ENCODE peak calls at places on chromosomes 6 and 20, in six cellular contexts. G is fibroblast of pulmonary artery, H is endothelial cell, U is nephron progenitor cell, B is chondrocyte, L is omental fat pad. E is an unnamed sample.

GRCh38 chr6:162488444-162488843 is 239.1 kb downstream of the PRKN start:
- DNase-seq in U (no peak), G (no peak), L (no peak), H (no peak), B (no peak), E (no peak)

GRCh38 chr6:170179925-170180324 is 111.0 kb downstream of the DLL1 start:
- DNase-seq in B (no peak), U (no peak), L (no peak), G (no peak), H (no peak), E (no peak)

GRCh38 chr20:25308671-25309394 is 60.9 kb downstream of the PYGB start:
- DNase-seq in B (peak; percentile 92), U (no peak), G (peak; percentile 52), L (no peak), H (no peak), E (peak; percentile 21)

GRCh38 chr20:57322476-57322875 is 7.1 kb upstream of the SPO11 start:
- DNase-seq in H (no peak), L (no peak), B (no peak), G (no peak), U (no peak), E (no peak)

GRCh38 chr6:148700047-148700712 is 46.6 kb upstream of the UST start:
- DNase-seq in H (no peak), G (peak; percentile 78), B (no peak), U (no peak), L (no peak), E (peak; percentile 62)

GRCh38 chr6:36691612-36692011 is 6.0 kb upstream of the RAB44 start:
- DNase-seq in L (no peak), B (no peak), G (no peak), H (no peak), U (no peak), E (no peak)

GRCh38 chr6:33018904-33019303 is 9.5 kb upstream of the HLA-DOA start:
- DNase-seq in L (no peak), G (peak; percentile 19), H (no peak), U (no peak), B (no peak), E (peak; percentile 63)

GRCh38 chr20:18638768-18639167 is 50.9 kb downstream of the DTD1 start:
- DNase-seq in B (no peak), U (no peak), H (no peak), G (no peak), L (no peak), E (no peak)

GRCh38 chr20:35340436-35340835 is 48.2 kb upstream of the FAM83C start:
- DNase-seq in B (no peak), L (no peak), H (no peak), G (no peak), U (no peak), E (no peak)

GRCh38 chr20:35344354-35344837 is 52.2 kb upstream of the FAM83C start:
- DNase-seq in H (no peak), G (peak; percentile 97), L (peak; percentile 36), U (no peak), B (no peak), E (no peak)

GRCh38 chr20:35345189-35345588 is 53.0 kb upstream of the FAM83C start:
- DNase-seq in U (no peak), H (no peak), L (no peak), G (no peak), B (no peak), E (no peak)

GRCh38 chr20:35341366-35342028 is 49.3 kb upstream of the FAM83C start:
- DNase-seq in H (no peak), L (no peak), G (no peak), U (no peak), B (no peak), E (no peak)

DNA sequence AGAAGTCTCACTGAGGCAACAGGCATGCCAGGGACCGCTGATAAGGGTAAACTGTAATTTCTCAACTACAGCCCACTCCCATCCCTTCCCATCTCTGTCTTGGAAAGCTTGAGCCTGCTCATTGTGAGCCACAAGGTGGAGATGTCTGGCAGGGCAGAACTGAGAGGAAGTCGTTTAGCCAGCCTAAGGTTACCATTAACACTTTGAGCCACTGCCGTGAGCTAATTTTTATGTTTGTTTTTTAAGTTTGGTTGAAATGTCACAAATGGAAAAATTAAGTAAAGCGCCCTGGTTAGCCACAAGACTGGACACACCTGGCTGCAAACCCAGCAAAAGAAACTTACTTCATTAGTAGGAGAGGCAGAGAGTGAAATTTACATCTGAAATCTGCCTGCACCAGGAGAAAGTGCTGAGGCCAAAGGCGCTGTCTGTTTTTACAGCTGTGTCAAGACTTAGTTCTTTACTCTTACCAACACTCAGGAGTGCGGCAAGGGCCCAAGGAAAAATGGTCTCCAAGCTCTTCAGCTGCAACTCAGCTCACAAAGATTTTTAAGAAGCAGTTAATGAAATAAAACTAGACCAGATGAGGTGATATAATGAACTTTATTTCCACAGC is 50.0 kb upstream of the FAM83C start:
- DNase-seq in L (no peak), U (no peak), H (peak; percentile 27), G (peak; percentile 48), B (no peak), E (no peak)
- TF ChIP-seq CTCF in L (no peak), U (no peak), H (no peak), G (peak; percentile 61), B (peak; percentile 74), E (peak; percentile 44)

DNA sequence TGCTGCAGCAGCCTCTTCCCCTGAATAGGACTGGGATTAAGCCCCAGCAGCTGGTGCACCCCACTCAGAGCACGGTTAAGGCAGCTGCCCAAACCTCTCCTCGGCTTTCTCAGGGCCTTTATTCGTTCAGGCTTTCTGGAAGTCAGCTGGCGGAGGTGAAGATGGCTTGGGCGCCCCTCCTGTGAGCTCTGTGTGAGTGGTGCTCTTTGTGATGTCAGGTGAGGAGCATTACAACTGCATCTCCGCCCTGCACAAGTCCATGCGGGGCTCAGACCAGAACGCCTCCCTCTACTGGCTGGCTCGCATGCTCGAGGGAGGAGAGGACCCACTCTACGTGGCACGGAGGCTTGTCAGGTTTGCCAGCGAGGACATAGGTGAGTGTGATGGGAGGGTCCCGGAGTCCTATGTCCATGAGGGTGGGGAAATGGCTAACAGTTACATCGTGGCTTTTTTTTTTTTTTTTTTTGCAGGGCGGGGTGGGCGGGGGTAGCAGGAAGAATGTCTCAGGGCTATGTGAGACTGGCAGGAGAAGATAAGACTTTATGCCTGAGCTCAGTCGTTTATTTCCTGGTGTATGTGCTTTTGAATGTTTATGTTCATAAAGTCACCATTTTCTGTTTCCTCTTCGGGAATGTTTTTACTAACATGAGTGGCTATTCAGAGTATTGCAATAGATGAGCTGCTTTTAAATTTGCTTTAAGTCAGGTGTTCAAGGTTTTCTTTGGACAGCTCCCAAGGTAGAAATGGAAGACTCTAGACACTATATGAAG is 18.2 kb downstream of the WRNIP1 start:
- DNase-seq in L (no peak), G (no peak), H (no peak), U (no peak), B (no peak), E (no peak)
- TF ChIP-seq CTCF in L (no peak), G (peak; percentile 1), H (no peak), U (no peak), B (peak; percentile 30), E (no peak)

GRCh38 chr20:20084296-20084752 is 32.0 kb downstream of the CFAP61 start:
- DNase-seq in L (no peak), G (no peak), B (no peak), U (no peak), H (no peak), E (no peak)

GRCh38 chr20:20085812-20086211 is 33.5 kb downstream of the CFAP61 start:
- DNase-seq in B (no peak), G (no peak), H (no peak), L (no peak), U (no peak), E (no peak)

GRCh38 chr20:20085071-20085470 is 32.7 kb downstream of the CFAP61 start:
- DNase-seq in B (no peak), U (no peak), L (no peak), H (no peak), G (no peak), E (no peak)

GRCh38 chr20:20079102-20079784 is 26.9 kb downstream of the CFAP61 start:
- DNase-seq in L (no peak), H (no peak), G (no peak), U (no peak), B (no peak), E (no peak)

GRCh38 chr20:20083796-20084195 is 31.5 kb downstream of the CFAP61 start:
- DNase-seq in L (no peak), G (peak; percentile 51), B (no peak), H (no peak), U (no peak), E (peak; percentile 42)
- TF ChIP-seq CTCF in L (no peak), G (peak; percentile 51), B (peak; percentile 87), H (peak; percentile 60), U (peak; percentile 60), E (peak; percentile 44)

DNA sequence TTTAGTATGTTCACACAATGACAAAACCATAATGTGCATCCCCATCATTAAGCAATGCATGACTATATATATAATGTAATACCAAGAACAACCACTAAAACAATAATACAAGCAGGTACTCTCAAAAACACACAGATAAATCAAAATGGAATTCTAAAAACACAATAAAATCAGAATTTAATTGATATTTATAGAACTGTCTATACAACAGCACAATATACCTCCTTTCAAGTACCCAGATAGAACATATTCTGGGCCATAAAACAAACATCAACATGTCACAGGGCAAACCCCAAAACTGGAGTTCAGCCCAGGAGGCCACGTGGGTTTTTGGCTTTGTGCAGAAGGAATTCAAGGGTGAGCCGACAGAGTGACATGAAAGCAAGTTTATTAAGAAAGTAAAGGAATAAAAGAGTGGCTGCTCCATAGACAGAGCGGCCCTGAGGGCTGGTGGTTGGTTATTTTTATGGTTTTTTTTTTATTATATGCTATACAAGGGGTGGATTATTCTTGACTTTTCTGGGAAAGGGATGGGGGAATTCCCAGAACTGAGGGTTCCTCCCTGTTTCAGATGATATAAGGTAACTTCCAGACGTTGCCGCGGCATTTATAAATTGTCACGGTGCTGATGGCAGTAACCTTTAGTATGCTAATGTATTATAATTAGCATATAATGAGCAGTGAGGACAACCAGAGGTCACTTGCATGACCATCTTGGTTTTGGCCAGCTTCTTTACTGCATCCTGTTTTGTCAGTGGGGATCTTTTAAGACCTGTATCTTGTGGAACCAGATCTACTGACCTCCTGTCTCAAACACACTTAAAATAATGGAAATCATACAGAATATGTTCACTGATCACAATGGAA is 5.6 kb downstream of the RAB23 start:
- DNase-seq in U (no peak), G (no peak), B (no peak), L (no peak), H (no peak), E (no peak)
- TF ChIP-seq CTCF in U (no peak), G (peak; percentile 2), B (peak; percentile 67), L (no peak), H (peak; percentile 51), E (no peak)

GRCh38 chr20:11585752-11586352 is 331.8 kb upstream of the BTBD3 start:
- DNase-seq in G (peak; percentile 31), U (no peak), H (no peak), L (no peak), B (no peak), E (no peak)
- TF ChIP-seq CTCF in G (peak; percentile 32), U (peak; percentile 37), H (peak; percentile 43), L (no peak), B (peak; percentile 81), E (no peak)

DNA sequence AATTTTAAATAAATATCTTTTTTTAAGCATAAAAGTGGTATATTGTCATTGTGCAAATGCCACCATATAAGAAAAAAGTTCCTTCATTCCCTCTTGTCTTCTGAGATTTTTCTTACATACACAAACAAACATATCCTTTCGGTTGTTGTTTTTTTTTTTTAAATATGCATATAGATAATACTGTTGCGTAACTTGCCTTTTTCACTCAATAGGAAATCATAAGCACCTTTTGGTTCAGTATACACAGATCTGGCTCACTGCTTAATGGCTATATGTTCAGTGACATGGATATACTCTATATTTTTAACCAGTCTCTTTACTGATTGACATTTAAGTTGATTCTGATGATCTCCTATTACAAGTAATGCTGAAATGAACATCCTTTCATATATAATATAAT is 40.1 kb downstream of the AKAP12 start:
- DNase-seq in H (no peak), U (no peak), L (no peak), B (no peak), G (no peak), E (no peak)
- TF ChIP-seq CTCF in H (no peak), U (no peak), L (no peak), B (no peak), G (no peak), E (no peak)

GRCh38 chr6:123803456-123803861 is 206 bp upstream of the NKAIN2 start:
- DNase-seq in G (no peak), H (no peak), L (no peak), U (no peak), B (no peak), E (peak; percentile 38)
- TF ChIP-seq CTCF in G (no peak), H (no peak), L (no peak), U (no peak), B (no peak), E (no peak)

E was measured in GM13977.